ENCODE peak calls at places on chromosomes 16 and 17, in eight cellular contexts. E is hepatocyte; S is CD8-positive, alpha-beta T cell; C is T-helper 2 cell; Z is activated CD4-positive, alpha-beta memory T cell treated with anti-CD3 and anti-CD28 coated beads for 36 hours; I is T-cell; U is Right ventricle myocardium superior; W is NCI-H2081. M is an unnamed sample.

GRCh38 chr17:8151641-8152111 is 528 bp downstream of the PER1 start:
- DNase-seq in E (peak), S (peak), C (peak), Z (peak), I (no peak), U (peak), W (no peak), M (peak)

GRCh38 chr17:81680150-81680549 is 3.4 kb downstream of the ARL16 start:
- DNase-seq in E (no peak), S (no peak), C (no peak), Z (no peak), I (no peak), U (no peak), W (no peak), M (no peak)

GRCh38 chr16:58021661-58022551 is 3.6 kb upstream of the MMP15 start:
- DNase-seq in E (no peak), S (no peak), C (no peak), Z (no peak), I (no peak), U (no peak), W (no peak), M (peak)

GRCh38 chr17:45702666-45703266 is 81.4 kb upstream of the CRHR1 start:
- DNase-seq in E (peak), S (no peak), C (no peak), Z (no peak), I (no peak), U (no peak), W (no peak), M (no peak)

GRCh38 chr17:50129946-50130777 is at the start of gene SAMD14:
- DNase-seq in E (peak), S (peak), C (peak), Z (peak), I (peak), U (no peak), W (no peak), M (no peak)

GRCh38 chr17:28878981-28879380 is 18.6 kb downstream of the FLOT2 start:
- DNase-seq in E (peak), S (no peak), C (no peak), Z (peak), I (no peak), U (no peak), W (peak), M (no peak)

GRCh38 chr16:78993342-78993741 is 607.2 kb downstream of the MAF start:
- DNase-seq in E (peak), S (no peak), C (no peak), Z (no peak), I (no peak), U (peak), W (peak), M (peak)

GRCh38 chr17:79033741-79034501 is 10.0 kb downstream of the C1QTNF1 start:
- DNase-seq in E (no peak), S (no peak), C (no peak), Z (no peak), I (no peak), U (peak), W (peak), M (peak)

GRCh38 chr17:182164-182751 is 808 bp upstream of the DOC2B start:
- DNase-seq in E (peak), S (no peak), C (no peak), Z (no peak), I (no peak), U (no peak), W (no peak), M (no peak)

GRCh38 chr16:2096853-2097620 is 38.7 kb downstream of the PKD1 start:
- DNase-seq in E (no peak), S (no peak), C (no peak), Z (no peak), I (no peak), U (no peak), W (no peak), M (no peak)

M was measured in left ventricle myocardium inferior.